ENCODE peak calls at places on chromosomes 3 and 15, in seven cellular contexts. One of them, this sample, is unnamed. For H3K9me3, the result is how much of the 10 kb centered on the place peaks cover.

GRCh38 chr3:72384602-72385001 is 463.6 kb downstream of the SHQ1 start:
- DNase-seq in lower lobe of right lung: no peak
- DNase-seq in hepatocyte: no peak
- DNase-seq in upper lobe of left lung: no peak
- DNase-seq in naive thymus-derived CD4-positive, alpha-beta T cell: no peak
- DNase-seq in trophoblast cell: no peak
- DNase-seq in body of pancreas: no peak
- DNase-seq in this sample: no peak

GRCh38 chr3:194049394-194049793 is 86.6 kb upstream of the HES1 start:
- DNase-seq in lower lobe of right lung: no peak
- DNase-seq in hepatocyte: no peak
- DNase-seq in upper lobe of left lung: no peak
- DNase-seq in naive thymus-derived CD4-positive, alpha-beta T cell: no peak
- DNase-seq in trophoblast cell: no peak
- DNase-seq in body of pancreas: no peak
- DNase-seq in this sample: no peak

GRCh38 chr3:68479779-68480178 is 452.6 kb downstream of the TAFA4 start:
- DNase-seq in lower lobe of right lung: no peak
- DNase-seq in hepatocyte: no peak
- DNase-seq in upper lobe of left lung: no peak
- DNase-seq in naive thymus-derived CD4-positive, alpha-beta T cell: no peak
- DNase-seq in trophoblast cell: no peak
- DNase-seq in body of pancreas: no peak
- DNase-seq in this sample: no peak

GRCh38 chr3:42507252-42507651 is 4.8 kb downstream of the VIPR1 start:
- DNase-seq in lower lobe of right lung: peak
- DNase-seq in hepatocyte: peak
- DNase-seq in upper lobe of left lung: peak
- DNase-seq in naive thymus-derived CD4-positive, alpha-beta T cell: no peak
- DNase-seq in trophoblast cell: peak
- DNase-seq in body of pancreas: peak
- DNase-seq in this sample: no peak

GRCh38 chr3:5806192-5806591 is 618.7 kb downstream of the EDEM1 start:
- DNase-seq in lower lobe of right lung: no peak
- DNase-seq in hepatocyte: peak
- DNase-seq in upper lobe of left lung: no peak
- DNase-seq in naive thymus-derived CD4-positive, alpha-beta T cell: no peak
- DNase-seq in trophoblast cell: no peak
- DNase-seq in body of pancreas: no peak
- DNase-seq in this sample: no peak

GRCh38 chr3:175737646-175738572 is 878.8 kb downstream of the NAALADL2 start:
- DNase-seq in lower lobe of right lung: no peak
- DNase-seq in hepatocyte: no peak
- DNase-seq in upper lobe of left lung: no peak
- DNase-seq in naive thymus-derived CD4-positive, alpha-beta T cell: no peak
- DNase-seq in trophoblast cell: no peak
- DNase-seq in body of pancreas: no peak
- DNase-seq in this sample: no peak

GRCh38 chr15:40063563-40064011 is 24.6 kb upstream of the SRP14 start:
- DNase-seq in lower lobe of right lung: no peak
- DNase-seq in hepatocyte: no peak
- DNase-seq in upper lobe of left lung: no peak
- DNase-seq in naive thymus-derived CD4-positive, alpha-beta T cell: no peak
- DNase-seq in trophoblast cell: no peak
- DNase-seq in body of pancreas: no peak
- DNase-seq in this sample: no peak

GRCh38 chr15:71117906-71118305 is 2.6 kb downstream of the THSD4 start:
- DNase-seq in lower lobe of right lung: no peak
- DNase-seq in hepatocyte: no peak
- DNase-seq in upper lobe of left lung: no peak
- DNase-seq in naive thymus-derived CD4-positive, alpha-beta T cell: no peak
- DNase-seq in trophoblast cell: no peak
- DNase-seq in body of pancreas: no peak
- DNase-seq in this sample: no peak

GRCh38 chr15:91887321-91887720 is 33.8 kb downstream of the SLCO3A1 start:
- DNase-seq in lower lobe of right lung: no peak
- DNase-seq in hepatocyte: no peak
- DNase-seq in upper lobe of left lung: no peak
- DNase-seq in naive thymus-derived CD4-positive, alpha-beta T cell: no peak
- DNase-seq in trophoblast cell: no peak
- DNase-seq in body of pancreas: no peak
- DNase-seq in this sample: no peak

GRCh38 chr3:36403661-36404060 is 23.4 kb downstream of the STAC start:
- DNase-seq in lower lobe of right lung: no peak
- DNase-seq in hepatocyte: no peak
- DNase-seq in upper lobe of left lung: no peak
- DNase-seq in naive thymus-derived CD4-positive, alpha-beta T cell: no peak
- DNase-seq in trophoblast cell: no peak
- DNase-seq in body of pancreas: no peak
- DNase-seq in this sample: no peak

GRCh38 chr3:138542977-138543376 is 51.1 kb downstream of the CEP70 start:
- DNase-seq in lower lobe of right lung: no peak
- DNase-seq in hepatocyte: no peak
- DNase-seq in upper lobe of left lung: no peak
- DNase-seq in naive thymus-derived CD4-positive, alpha-beta T cell: no peak
- DNase-seq in trophoblast cell: no peak
- DNase-seq in body of pancreas: no peak
- DNase-seq in this sample: no peak
- H3K9me3 ChIP-seq in lower lobe of right lung: half or more
- H3K9me3 ChIP-seq in hepatocyte: under half
- H3K9me3 ChIP-seq in upper lobe of left lung: under half
- H3K9me3 ChIP-seq in naive thymus-derived CD4-positive, alpha-beta T cell: under half
- H3K9me3 ChIP-seq in trophoblast cell: under half
- H3K9me3 ChIP-seq in body of pancreas: under half
- H3K9me3 ChIP-seq in this sample: under half

DNA sequence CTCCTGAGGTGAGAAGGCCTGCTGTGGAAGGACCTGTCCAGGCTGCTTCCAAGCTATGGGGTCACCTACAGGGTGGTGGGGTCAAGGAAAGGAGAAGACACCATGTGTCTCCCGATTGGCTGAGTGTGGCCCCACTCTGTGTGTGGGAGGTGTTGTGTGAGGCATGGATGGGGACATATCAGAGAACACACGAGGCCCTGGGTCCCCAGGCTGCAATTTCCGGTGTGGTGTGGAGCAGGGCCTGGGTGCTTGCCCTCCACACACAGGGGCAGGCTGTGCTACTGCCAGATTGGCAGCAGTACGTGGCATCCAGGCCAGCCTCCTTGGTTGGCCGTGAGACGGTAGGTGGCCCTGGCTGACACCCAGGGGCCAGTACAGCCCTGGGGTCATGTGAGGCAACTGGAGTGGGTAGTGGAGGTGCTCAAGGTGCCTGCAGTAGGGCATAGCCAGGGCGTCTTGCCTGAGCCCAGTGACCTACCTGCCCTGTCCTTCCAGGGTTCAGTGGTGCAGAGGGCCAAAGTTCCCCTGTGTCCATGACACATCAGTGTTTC is 233.8 kb downstream of the SNRPN start:
- DNase-seq in lower lobe of right lung: no peak
- DNase-seq in hepatocyte: no peak
- DNase-seq in upper lobe of left lung: no peak
- DNase-seq in naive thymus-derived CD4-positive, alpha-beta T cell: no peak
- DNase-seq in trophoblast cell: no peak
- DNase-seq in body of pancreas: no peak
- DNase-seq in this sample: no peak
- H3K9me3 ChIP-seq in lower lobe of right lung: under half
- H3K9me3 ChIP-seq in hepatocyte: under half
- H3K9me3 ChIP-seq in upper lobe of left lung: under half
- H3K9me3 ChIP-seq in naive thymus-derived CD4-positive, alpha-beta T cell: under half
- H3K9me3 ChIP-seq in trophoblast cell: half or more
- H3K9me3 ChIP-seq in body of pancreas: under half
- H3K9me3 ChIP-seq in this sample: under half

GRCh38 chr15:88649753-88650551 is 11.1 kb downstream of the ISG20 start:
- DNase-seq in lower lobe of right lung: no peak
- DNase-seq in hepatocyte: no peak
- DNase-seq in upper lobe of left lung: peak
- DNase-seq in naive thymus-derived CD4-positive, alpha-beta T cell: no peak
- DNase-seq in trophoblast cell: no peak
- DNase-seq in body of pancreas: no peak
- DNase-seq in this sample: no peak

GRCh38 chr15:88647362-88648105 is 8.7 kb downstream of the ISG20 start:
- DNase-seq in lower lobe of right lung: no peak
- DNase-seq in hepatocyte: no peak
- DNase-seq in upper lobe of left lung: peak
- DNase-seq in naive thymus-derived CD4-positive, alpha-beta T cell: no peak
- DNase-seq in trophoblast cell: no peak
- DNase-seq in body of pancreas: peak
- DNase-seq in this sample: no peak

GRCh38 chr15:88650556-88650955 is 11.7 kb downstream of the ISG20 start:
- DNase-seq in lower lobe of right lung: no peak
- DNase-seq in hepatocyte: no peak
- DNase-seq in upper lobe of left lung: peak
- DNase-seq in naive thymus-derived CD4-positive, alpha-beta T cell: no peak
- DNase-seq in trophoblast cell: no peak
- DNase-seq in body of pancreas: no peak
- DNase-seq in this sample: no peak

GRCh38 chr15:88648357-88649214 is 9.8 kb downstream of the ISG20 start:
- DNase-seq in lower lobe of right lung: no peak
- DNase-seq in hepatocyte: peak
- DNase-seq in upper lobe of left lung: peak
- DNase-seq in naive thymus-derived CD4-positive, alpha-beta T cell: no peak
- DNase-seq in trophoblast cell: no peak
- DNase-seq in body of pancreas: peak
- DNase-seq in this sample: no peak

DNA sequence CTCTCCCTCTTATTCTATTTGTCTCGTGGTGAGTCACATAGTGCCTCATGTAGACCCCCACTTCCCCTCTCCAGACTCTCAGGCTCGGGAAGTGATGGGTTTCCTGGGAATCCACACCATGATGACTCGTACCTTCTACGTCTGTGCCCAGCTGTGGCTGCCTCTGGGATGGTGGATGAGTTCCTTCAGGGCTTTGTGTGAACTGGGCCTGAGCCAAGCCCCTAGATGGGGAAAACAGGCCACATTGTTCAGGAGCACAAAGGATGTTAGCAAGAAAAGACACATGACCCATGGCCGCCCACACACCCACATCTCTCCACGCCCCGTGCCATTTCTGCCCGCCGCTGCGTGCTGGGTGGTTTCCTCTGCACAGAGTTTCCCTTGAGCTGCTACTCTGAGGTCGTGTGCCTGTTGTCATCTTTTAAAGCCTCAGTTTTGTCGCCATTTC is 10.5 kb downstream of the ISG20 start:
- DNase-seq in lower lobe of right lung: no peak
- DNase-seq in hepatocyte: no peak
- DNase-seq in upper lobe of left lung: peak
- DNase-seq in naive thymus-derived CD4-positive, alpha-beta T cell: peak
- DNase-seq in trophoblast cell: no peak
- DNase-seq in body of pancreas: no peak
- DNase-seq in this sample: peak
- H3K9me3 ChIP-seq in lower lobe of right lung: under half
- H3K9me3 ChIP-seq in hepatocyte: under half
- H3K9me3 ChIP-seq in upper lobe of left lung: under half
- H3K9me3 ChIP-seq in naive thymus-derived CD4-positive, alpha-beta T cell: under half
- H3K9me3 ChIP-seq in trophoblast cell: under half
- H3K9me3 ChIP-seq in body of pancreas: under half
- H3K9me3 ChIP-seq in this sample: under half

DNA sequence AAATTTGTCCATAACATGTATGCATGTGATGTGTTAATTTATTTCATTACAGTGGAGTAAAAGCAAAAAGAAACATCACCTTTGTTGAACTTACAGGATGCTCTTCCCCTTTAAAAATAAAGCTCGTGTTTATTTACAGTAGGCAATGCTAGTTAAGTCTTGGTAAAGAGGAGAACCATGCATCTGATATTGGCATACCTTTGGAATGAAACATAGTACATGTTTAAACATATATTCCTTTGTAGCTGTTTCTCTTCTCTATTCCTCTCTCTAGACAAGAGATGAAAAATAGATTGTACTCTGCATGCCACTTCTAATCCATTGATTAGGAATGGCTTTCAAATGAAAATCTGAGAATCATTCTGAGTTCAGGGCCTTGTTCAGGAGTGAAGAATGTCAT is 374.9 kb upstream of the CNTN4 start:
- DNase-seq in lower lobe of right lung: no peak
- DNase-seq in hepatocyte: no peak
- DNase-seq in upper lobe of left lung: no peak
- DNase-seq in naive thymus-derived CD4-positive, alpha-beta T cell: no peak
- DNase-seq in trophoblast cell: no peak
- DNase-seq in body of pancreas: no peak
- DNase-seq in this sample: no peak
- H3K9me3 ChIP-seq in lower lobe of right lung: under half
- H3K9me3 ChIP-seq in hepatocyte: under half
- H3K9me3 ChIP-seq in upper lobe of left lung: under half
- H3K9me3 ChIP-seq in naive thymus-derived CD4-positive, alpha-beta T cell: under half
- H3K9me3 ChIP-seq in trophoblast cell: under half
- H3K9me3 ChIP-seq in body of pancreas: under half
- H3K9me3 ChIP-seq in this sample: under half

GRCh38 chr3:136463170-136463569 is 213.0 kb downstream of the PCCB start:
- DNase-seq in lower lobe of right lung: no peak
- DNase-seq in hepatocyte: no peak
- DNase-seq in upper lobe of left lung: no peak
- DNase-seq in naive thymus-derived CD4-positive, alpha-beta T cell: no peak
- DNase-seq in trophoblast cell: no peak
- DNase-seq in body of pancreas: no peak
- DNase-seq in this sample: no peak

GRCh38 chr3:136456196-136456595 is 206.1 kb downstream of the PCCB start:
- DNase-seq in lower lobe of right lung: no peak
- DNase-seq in hepatocyte: no peak
- DNase-seq in upper lobe of left lung: no peak
- DNase-seq in naive thymus-derived CD4-positive, alpha-beta T cell: no peak
- DNase-seq in trophoblast cell: no peak
- DNase-seq in body of pancreas: no peak
- DNase-seq in this sample: no peak

GRCh38 chr3:136457793-136458192 is 207.7 kb downstream of the PCCB start:
- DNase-seq in lower lobe of right lung: no peak
- DNase-seq in hepatocyte: no peak
- DNase-seq in upper lobe of left lung: no peak
- DNase-seq in naive thymus-derived CD4-positive, alpha-beta T cell: no peak
- DNase-seq in trophoblast cell: no peak
- DNase-seq in body of pancreas: no peak
- DNase-seq in this sample: no peak
- H3K9me3 ChIP-seq in lower lobe of right lung: under half
- H3K9me3 ChIP-seq in hepatocyte: under half
- H3K9me3 ChIP-seq in upper lobe of left lung: under half
- H3K9me3 ChIP-seq in naive thymus-derived CD4-positive, alpha-beta T cell: under half
- H3K9me3 ChIP-seq in trophoblast cell: under half
- H3K9me3 ChIP-seq in body of pancreas: under half
- H3K9me3 ChIP-seq in this sample: under half

This sample was measured in T-helper 17 cell.